ENCODE peak calls at places on chromosomes 3 and 15, in ten cellular contexts. W is T-helper 1 cell; X is ELR; O is central memory CD4-positive, alpha-beta T cell; V is dermis blood vessel endothelial cell; C is BJ; M is NCI-H1694 treated with DMSO at 0.1 percent for 48 hours; H is GM23248; P is heart right ventricle; G is upper lobe of right lung. Q is an unnamed sample.

GRCh38 chr3:141530133-141530768 is 43.4 kb downstream of the RASA2 start:
- DNase-seq in W (no peak), X (peak), O (peak), V (peak), C (peak), M (no peak), H (peak), P (no peak), G (no peak), Q (peak)

GRCh38 chr3:13884851-13885703 is 5.2 kb upstream of the WNT7A start:
- DNase-seq in W (peak), X (peak), O (peak), V (peak), C (no peak), M (peak), H (no peak), P (no peak), G (peak), Q (no peak)

GRCh38 chr15:75921732-75922703 is 18.3 kb downstream of the FBXO22 start:
- DNase-seq in W (no peak), X (peak), O (peak), V (peak), C (no peak), M (peak), H (peak), P (no peak), G (no peak), Q (no peak)

GRCh38 chr3:111712294-111713180 is 117.4 kb upstream of the ZBED2 start:
- DNase-seq in W (no peak), X (peak), O (no peak), V (no peak), C (no peak), M (no peak), H (peak), P (no peak), G (no peak), Q (peak)

GRCh38 chr3:178966299-178967183 is 105.1 kb downstream of the ZMAT3 start:
- DNase-seq in W (no peak), X (peak), O (peak), V (peak), C (no peak), M (peak), H (peak), P (no peak), G (no peak), Q (no peak)

GRCh38 chr3:101635345-101635744 is 41.6 kb downstream of the ZBTB11 start:
- DNase-seq in W (no peak), X (peak), O (no peak), V (no peak), C (no peak), M (no peak), H (no peak), P (no peak), G (no peak), Q (no peak)

GRCh38 chr3:9932535-9932842 is 1.1 kb upstream of the CRELD1 start:
- DNase-seq in W (no peak), X (no peak), O (no peak), V (no peak), C (no peak), M (no peak), H (no peak), P (no peak), G (no peak), Q (no peak)

GRCh38 chr3:23979569-23979968 is 34.5 kb downstream of the NR1D2 start:
- DNase-seq in W (no peak), X (no peak), O (no peak), V (no peak), C (no peak), M (no peak), H (peak), P (no peak), G (no peak), Q (no peak)

GRCh38 chr15:41660235-41661077 is at the start of gene MGA:
- DNase-seq in W (peak), X (peak), O (peak), V (peak), C (peak), M (peak), H (peak), P (peak), G (peak), Q (peak)

GRCh38 chr3:129615751-129616281 is 9.3 kb upstream of the PLXND1 start:
- DNase-seq in W (no peak), X (no peak), O (no peak), V (no peak), C (no peak), M (no peak), H (peak), P (peak), G (peak), Q (peak)

GRCh38 chr3:40828741-40829415 is 304.1 kb downstream of the ZNF621 start:
- DNase-seq in W (no peak), X (no peak), O (no peak), V (no peak), C (no peak), M (no peak), H (no peak), P (no peak), G (no peak), Q (no peak)

GRCh38 chr3:129626744-129627349 is 20.4 kb upstream of the PLXND1 start:
- DNase-seq in W (peak), X (peak), O (peak), V (peak), C (no peak), M (peak), H (peak), P (peak), G (peak), Q (peak)

GRCh38 chr15:49255966-49256759 is 86.1 kb downstream of the GALK2 start:
- DNase-seq in W (no peak), X (no peak), O (no peak), V (no peak), C (no peak), M (no peak), H (no peak), P (no peak), G (no peak), Q (no peak)

GRCh38 chr3:89813500-89813899 is 706.1 kb downstream of the EPHA3 start:
- DNase-seq in W (no peak), X (no peak), O (no peak), V (no peak), C (no peak), M (no peak), H (no peak), P (no peak), G (no peak), Q (no peak)

GRCh38 chr3:8536106-8537052 is 34.8 kb downstream of the LMCD1 start:
- DNase-seq in W (no peak), X (peak), O (no peak), V (no peak), C (no peak), M (no peak), H (peak), P (no peak), G (no peak), Q (no peak)

GRCh38 chr15:51139091-51139490 is 44.4 kb upstream of the TNFAIP8L3 start:
- DNase-seq in W (no peak), X (no peak), O (no peak), V (no peak), C (no peak), M (no peak), H (no peak), P (no peak), G (no peak), Q (no peak)

GRCh38 chr15:66130496-66131014 is 123.0 kb downstream of the MEGF11 start:
- DNase-seq in W (no peak), X (peak), O (no peak), V (no peak), C (no peak), M (no peak), H (no peak), P (no peak), G (no peak), Q (no peak)

GRCh38 chr15:77497108-77497737 is 76.5 kb downstream of the HMG20A start:
- DNase-seq in W (no peak), X (peak), O (no peak), V (peak), C (no peak), M (peak), H (peak), P (peak), G (peak), Q (peak)

GRCh38 chr3:59131016-59131771 is 81.4 kb upstream of the CFAP20DC start:
- DNase-seq in W (no peak), X (no peak), O (no peak), V (no peak), C (peak), M (no peak), H (peak), P (no peak), G (no peak), Q (no peak)

GRCh38 chr3:174776123-174776522 is 83.0 kb upstream of the NAALADL2 start:
- DNase-seq in W (no peak), X (peak), O (no peak), V (no peak), C (no peak), M (no peak), H (peak), P (no peak), G (no peak), Q (no peak)

GRCh38 chr15:57079907-57080750 is 161.7 kb downstream of the TCF12 start:
- DNase-seq in W (no peak), X (no peak), O (no peak), V (peak), C (no peak), M (no peak), H (no peak), P (no peak), G (no peak), Q (no peak)

GRCh38 chr3:40317061-40317676 is 7.7 kb downstream of the EIF1B start:
- DNase-seq in W (peak), X (peak), O (peak), V (peak), C (no peak), M (peak), H (peak), P (no peak), G (no peak), Q (peak)

GRCh38 chr15:91214675-91215590 is 114.9 kb downstream of the SV2B start:
- DNase-seq in W (no peak), X (no peak), O (no peak), V (peak), C (no peak), M (no peak), H (no peak), P (no peak), G (no peak), Q (no peak)

GRCh38 chr15:99433026-99433756 is 132.6 kb upstream of the MEF2A start:
- DNase-seq in W (no peak), X (no peak), O (no peak), V (no peak), C (no peak), M (no peak), H (peak), P (no peak), G (peak), Q (no peak)

GRCh38 chr3:195868336-195868865 is 40.0 kb downstream of the TNK2 start:
- DNase-seq in W (no peak), X (no peak), O (no peak), V (no peak), C (no peak), M (no peak), H (no peak), P (no peak), G (no peak), Q (peak)

GRCh38 chr15:94255540-94255939 is 24.2 kb downstream of the MCTP2 start:
- DNase-seq in W (no peak), X (no peak), O (no peak), V (no peak), C (no peak), M (no peak), H (no peak), P (no peak), G (no peak), Q (no peak)

GRCh38 chr3:159892171-159892791 is 96.4 kb upstream of the IL12A start:
- DNase-seq in W (no peak), X (no peak), O (no peak), V (no peak), C (no peak), M (no peak), H (no peak), P (no peak), G (no peak), Q (no peak)

GRCh38 chr3:133887075-133887950 is 8.4 kb downstream of the RAB6B start:
- DNase-seq in W (no peak), X (no peak), O (no peak), V (no peak), C (no peak), M (no peak), H (no peak), P (no peak), G (no peak), Q (no peak)

GRCh38 chr15:40058476-40059140 is 19.6 kb upstream of the SRP14 start:
- DNase-seq in W (no peak), X (peak), O (no peak), V (no peak), C (no peak), M (no peak), H (peak), P (no peak), G (no peak), Q (peak)

GRCh38 chr3:149199474-149199873 is 22.2 kb downstream of the CP start:
- DNase-seq in W (no peak), X (peak), O (no peak), V (peak), C (no peak), M (no peak), H (no peak), P (no peak), G (no peak), Q (peak)

GRCh38 chr3:4754180-4755086 is 224.8 kb upstream of the BHLHE40 start:
- DNase-seq in W (no peak), X (no peak), O (no peak), V (no peak), C (no peak), M (no peak), H (no peak), P (no peak), G (no peak), Q (no peak)

GRCh38 chr15:100668321-100668690 is 65.9 kb downstream of the ASB7 start:
- DNase-seq in W (no peak), X (no peak), O (no peak), V (no peak), C (no peak), M (no peak), H (no peak), P (no peak), G (no peak), Q (peak)

GRCh38 chr15:45114076-45114750 is at the start of the genes DUOX2 and DUOXA2:
- DNase-seq in W (no peak), X (no peak), O (no peak), V (no peak), C (no peak), M (no peak), H (no peak), P (no peak), G (peak), Q (peak)